ENCODE peak calls at places on chromosome 3, in five cellular contexts. K is endodermal cell, I is lower lobe of right lung, L is transverse colon, X is body of pancreas. B is an unnamed sample.

GRCh38 chr3:109731639-109732473 is 394.5 kb upstream of the DPPA4 start:
- DNase-seq in I (no peak), L (peak; percentile 51), K (peak; percentile 78), X (peak; percentile 61), B (peak; percentile 1)

GRCh38 chr3:182565916-182566524 is 227.3 kb upstream of the ATP11B start:
- DNase-seq in X (no peak), L (no peak), I (no peak), K (no peak), B (no peak)

GRCh38 chr3:161851941-161852566 is 355.4 kb downstream of the OTOL1 start:
- DNase-seq in L (peak; percentile 64), K (peak; percentile 93), X (peak; percentile 47), I (no peak), B (no peak)

GRCh38 chr3:177770821-177771220 is 573.5 kb upstream of the TBL1XR1 start:
- DNase-seq in K (no peak), L (no peak), X (no peak), I (no peak), B (no peak)

GRCh38 chr3:138234401-138235179 is 47.5 kb downstream of the ARMC8 start:
- DNase-seq in I (no peak), L (no peak), K (no peak), X (no peak), B (no peak)

GRCh38 chr3:101803152-101803782 is 24.3 kb downstream of the NXPE3 start:
- DNase-seq in K (no peak), L (peak; percentile 51), I (no peak), X (peak; percentile 76), B (no peak)

GRCh38 chr3:70771426-70772147 is 459.1 kb upstream of the MDFIC2 start:
- DNase-seq in X (no peak), L (no peak), I (no peak), K (no peak), B (no peak)

GRCh38 chr3:133937756-133938601 is 42.3 kb upstream of the RAB6B start:
- DNase-seq in L (no peak), K (peak; percentile 42), X (no peak), I (no peak), B (no peak)

GRCh38 chr3:79410617-79411016 is 357.2 kb downstream of the ROBO1 start:
- DNase-seq in I (no peak), X (no peak), L (no peak), K (no peak), B (no peak)

GRCh38 chr3:23264413-23264812 is 61.3 kb downstream of the UBE2E2 start:
- DNase-seq in L (no peak), K (no peak), X (no peak), I (no peak), B (no peak)

GRCh38 chr3:172106989-172107388 is 67.6 kb downstream of the FNDC3B start:
- DNase-seq in L (peak; percentile 70), K (no peak), X (peak; percentile 68), I (peak; percentile 70), B (peak; percentile 38)

GRCh38 chr3:189360291-189360690 is 188.5 kb downstream of the TPRG1 start:
- DNase-seq in K (no peak), L (no peak), I (no peak), X (no peak), B (no peak)

GRCh38 chr3:137764001-137764433 is at the start of gene SOX14:
- DNase-seq in L (peak; percentile 35), X (peak; percentile 79), K (peak; percentile 98), I (peak; percentile 72), B (no peak)

GRCh38 chr3:193826126-193826795 is 233.3 kb downstream of the OPA1 start:
- DNase-seq in K (peak; percentile 60), I (no peak), X (peak; percentile 79), L (peak; percentile 27), B (peak; percentile 69)

DNA sequence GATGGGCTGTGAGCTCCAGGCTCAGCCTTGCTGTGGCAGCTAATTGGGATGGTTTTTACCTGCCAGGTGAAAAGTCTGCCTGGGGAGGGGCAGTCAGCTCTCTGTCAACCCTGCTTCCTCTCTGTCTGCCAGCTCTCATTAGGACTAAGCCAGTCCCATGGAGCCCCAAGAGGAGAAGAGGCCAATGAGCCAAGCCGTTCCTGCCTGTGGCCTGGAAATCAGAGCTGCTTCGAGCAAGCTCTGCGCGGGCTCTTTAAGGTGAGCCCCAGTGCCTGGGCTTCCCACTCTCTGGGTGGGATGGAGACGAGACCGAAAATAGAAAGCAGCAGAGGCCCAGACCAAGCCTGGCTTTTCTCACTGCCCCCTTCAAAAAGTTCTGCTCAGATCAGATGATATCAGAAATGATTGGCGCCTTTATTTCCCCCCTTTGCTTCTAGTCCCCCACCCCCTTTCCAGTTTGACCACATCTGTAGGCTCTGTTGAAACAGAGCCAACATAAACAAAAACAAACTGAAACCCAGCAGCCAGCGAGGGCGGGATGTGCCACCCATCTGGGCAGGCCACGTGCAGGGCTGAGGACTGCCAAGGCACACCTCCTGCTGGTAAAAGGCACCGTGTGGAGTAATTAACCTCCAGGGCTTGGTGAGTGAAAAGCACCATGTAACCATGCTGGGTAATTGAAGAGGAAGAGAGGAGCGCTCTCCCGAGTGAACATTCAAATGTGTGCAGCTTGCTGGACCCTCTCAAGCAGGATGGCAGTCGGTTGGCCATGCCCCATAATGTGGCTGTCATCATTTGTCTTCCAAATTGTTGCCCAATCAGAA is 471.0 kb upstream of the PROK2 start:
- DNase-seq in K (peak; percentile 62), X (peak; percentile 77), I (peak; percentile 73), L (peak; percentile 86), B (peak; percentile 28)
- TF ChIP-seq CTCF in K (no peak), X (no peak), I (no peak), L (peak; percentile 44), B (no peak)

GRCh38 chr3:30342319-30343060 is 263.9 kb upstream of the TGFBR2 start:
- DNase-seq in K (no peak), X (peak; percentile 54), L (no peak), I (no peak), B (peak; percentile 89)
- H3K4me3 ChIP-seq in K (no peak overlapping the region), X (no peak overlapping the region), L (no peak overlapping the region), I (no peak overlapping the region), B (no peak overlapping the region)

GRCh38 chr3:14450506-14450905 is 48.1 kb downstream of the SLC6A6 start:
- DNase-seq in K (no peak), L (no peak), X (no peak), I (no peak), B (no peak)
- H3K36me3 ChIP-seq in K (peaks cover 48% of the 10 kb centered on the region), L (no peaks in the 10 kb centered on the region), X (no peaks in the 10 kb centered on the region), I (peaks cover 87% of the 10 kb centered on the region), B (peaks cover 3% of the 10 kb centered on the region)

GRCh38 chr3:61612211-61612995 is 51.0 kb downstream of the PTPRG start:
- DNase-seq in X (no peak), K (no peak), I (no peak), L (no peak), B (no peak)

GRCh38 chr3:61615643-61616042 is 54.3 kb downstream of the PTPRG start:
- DNase-seq in L (no peak), X (peak; percentile 9), K (no peak), I (no peak), B (no peak)

GRCh38 chr3:61610316-61610715 is 48.9 kb downstream of the PTPRG start:
- DNase-seq in L (no peak), K (no peak), I (no peak), X (no peak), B (no peak)

GRCh38 chr3:61616586-61616985 is 55.2 kb downstream of the PTPRG start:
- DNase-seq in K (no peak), I (no peak), L (no peak), X (no peak), B (no peak)

DNA sequence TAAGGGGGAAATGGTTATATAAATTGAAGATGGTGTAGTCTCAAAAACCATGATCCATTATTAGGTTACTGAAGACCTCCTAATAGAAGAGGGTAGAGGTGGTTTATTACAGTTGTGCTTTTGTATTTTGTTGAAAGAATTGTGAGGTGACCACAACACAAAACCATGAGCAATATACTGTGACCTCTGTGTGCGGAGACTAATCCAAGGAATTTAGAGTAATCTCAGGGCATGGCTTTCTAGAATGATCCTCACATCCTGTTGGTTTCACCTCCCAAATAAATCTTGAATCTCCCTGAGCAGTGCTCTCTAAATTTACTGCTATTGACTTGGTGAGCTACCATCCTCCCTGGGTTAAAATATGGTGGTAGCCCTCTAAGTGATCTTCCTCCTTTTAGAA is 52.3 kb downstream of the PTPRG start:
- DNase-seq in I (no peak), X (no peak), L (no peak), K (no peak), B (no peak)
- TF ChIP-seq CTCF in I (no peak), X (no peak), L (no peak), K (no peak), B (no peak)

DNA sequence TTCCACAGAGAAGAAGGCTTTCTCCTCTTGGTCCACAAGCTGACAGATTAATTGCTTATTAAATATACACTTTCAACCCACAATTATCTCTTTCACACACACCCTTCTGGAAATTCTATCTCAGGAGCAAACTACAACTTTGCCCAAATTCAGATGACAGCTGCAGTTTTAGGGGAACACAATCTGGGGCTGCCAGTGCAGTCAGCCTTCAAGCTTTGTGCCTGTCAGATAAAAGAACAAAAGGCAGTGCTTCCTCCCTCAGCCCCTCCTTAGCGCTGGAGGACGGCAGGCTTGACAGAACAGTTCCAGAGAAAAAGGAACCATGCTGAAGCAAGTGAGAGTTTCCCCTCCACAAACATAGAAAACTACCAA is 99.6 kb downstream of the TMCC1 start:
- DNase-seq in I (no peak), L (no peak), X (no peak), K (peak; percentile 70), B (no peak)
- H3K4me3 ChIP-seq in I (peak overlapping the region; percentile 43), L (no peak overlapping the region), X (no peak overlapping the region), K (peak overlapping the region; percentile 68), B (peak overlapping the region; percentile 44)

GRCh38 chr3:154304936-154305335 is 19.4 kb downstream of the DHX36 start:
- DNase-seq in X (no peak), I (no peak), L (no peak), K (no peak), B (no peak)

GRCh38 chr3:154314152-154314551 is 10.1 kb downstream of the DHX36 start:
- DNase-seq in I (no peak), K (no peak), X (no peak), L (no peak), B (no peak)

GRCh38 chr3:154307363-154307762 is 16.9 kb downstream of the DHX36 start:
- DNase-seq in K (no peak), L (no peak), X (no peak), I (no peak), B (no peak)

DNA sequence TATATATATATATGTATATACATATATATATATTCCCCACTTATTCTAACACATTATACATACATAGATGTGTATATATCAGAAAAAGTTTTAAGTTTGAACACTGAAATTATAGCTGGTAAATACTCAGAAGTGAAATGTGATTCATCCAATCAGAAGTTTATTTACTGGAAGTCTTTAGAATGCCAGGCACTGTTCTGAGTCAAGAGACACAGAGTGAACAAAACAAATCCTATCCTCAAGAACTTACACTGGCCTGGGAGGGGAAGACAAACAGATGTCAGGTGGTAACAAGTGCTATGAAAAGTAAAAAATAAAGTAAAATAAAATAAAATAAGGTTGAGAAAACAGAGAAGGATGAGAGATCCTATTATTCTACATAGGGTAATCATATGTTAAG is 13.4 kb downstream of the DHX36 start:
- DNase-seq in I (no peak), L (no peak), X (no peak), K (no peak), B (no peak)
- H3K36me3 ChIP-seq in I (peaks cover 77% of the 10 kb centered on the region), L (peaks cover 39% of the 10 kb centered on the region), X (peaks cover 18% of the 10 kb centered on the region), K (peaks cover 84% of the 10 kb centered on the region), B (peaks cover 1% of the 10 kb centered on the region)

GRCh38 chr3:73056365-73057150 is 4.9 kb upstream of the EBLN2 start:
- DNase-seq in L (no peak), K (no peak), I (no peak), X (no peak), B (no peak)
- TF ChIP-seq CTCF in L (peak; percentile 66), K (peak; percentile 71), I (peak; percentile 51), X (no peak), B (peak; percentile 38)